ENCODE peak calls at places on chromosomes 13 and 19, in eight cellular contexts. S is Peyer's patch, Y is transverse colon, W is stomach, J is uterus, B is breast epithelium, L is A549, F is adrenal gland. C is an unnamed sample.

GRCh38 chr19:16327131-16327450 is 2.5 kb downstream of the KLF2 start:
- DNase-seq in B (no peak), S (no peak), L (no peak), J (no peak), W (no peak), F (no peak), Y (no peak), C (no peak)

GRCh38 chr13:99384468-99384867 is 77.3 kb upstream of the GPR183 start:
- DNase-seq in S (no peak), W (no peak), Y (no peak), L (no peak), F (no peak), J (no peak), B (no peak), C (no peak)

GRCh38 chr19:6012416-6013170 is 34.7 kb upstream of the RANBP3 start:
- DNase-seq in W (no peak), S (peak; percentile 19), F (no peak), J (no peak), B (no peak), L (no peak), Y (no peak), C (no peak)

GRCh38 chr19:16266586-16266942 is 58.1 kb upstream of the KLF2 start:
- DNase-seq in S (no peak), F (no peak), L (no peak), W (no peak), J (no peak), B (no peak), Y (no peak), C (no peak)

GRCh38 chr13:78254113-78254512 is 335.5 kb upstream of the EDNRB start:
- DNase-seq in J (no peak), F (no peak), Y (no peak), L (no peak), B (no peak), W (no peak), S (no peak), C (no peak)

GRCh38 chr13:54836273-54836672 is 1807.7 kb downstream of the OLFM4 start:
- DNase-seq in Y (no peak), S (no peak), L (no peak), J (no peak), W (no peak), F (no peak), B (no peak), C (no peak)

GRCh38 chr13:104320446-104320845 is 1254.2 kb upstream of the SLC10A2 start:
- DNase-seq in L (no peak), B (no peak), J (no peak), Y (no peak), F (no peak), S (no peak), W (no peak), C (no peak)

GRCh38 chr19:18306209-18306902 is 16.5 kb downstream of the LSM4 start:
- DNase-seq in B (no peak), S (no peak), W (no peak), J (no peak), F (peak; percentile 26), L (no peak), Y (peak; percentile 44), C (no peak)

GRCh38 chr19:35986664-35987570 is 8.1 kb upstream of the SDHAF1 start:
- DNase-seq in F (no peak), L (peak; percentile 81), B (no peak), Y (peak; percentile 57), J (no peak), W (no peak), S (no peak), C (peak; percentile 32)

GRCh38 chr13:51148952-51149573 is 38.0 kb upstream of the C13orf42 start:
- DNase-seq in S (no peak), L (no peak), J (peak; percentile 28), W (no peak), Y (peak; percentile 11), B (no peak), F (peak; percentile 59), C (peak; percentile 64)

GRCh38 chr13:65724261-65724660 is 1505.9 kb downstream of the PCDH9 start:
- DNase-seq in J (no peak), F (no peak), W (no peak), S (no peak), Y (no peak), B (no peak), L (no peak), C (no peak)

GRCh38 chr13:65725001-65725400 is 1505.1 kb downstream of the PCDH9 start:
- DNase-seq in J (no peak), Y (no peak), F (no peak), B (no peak), S (no peak), W (no peak), L (no peak), C (no peak)

DNA sequence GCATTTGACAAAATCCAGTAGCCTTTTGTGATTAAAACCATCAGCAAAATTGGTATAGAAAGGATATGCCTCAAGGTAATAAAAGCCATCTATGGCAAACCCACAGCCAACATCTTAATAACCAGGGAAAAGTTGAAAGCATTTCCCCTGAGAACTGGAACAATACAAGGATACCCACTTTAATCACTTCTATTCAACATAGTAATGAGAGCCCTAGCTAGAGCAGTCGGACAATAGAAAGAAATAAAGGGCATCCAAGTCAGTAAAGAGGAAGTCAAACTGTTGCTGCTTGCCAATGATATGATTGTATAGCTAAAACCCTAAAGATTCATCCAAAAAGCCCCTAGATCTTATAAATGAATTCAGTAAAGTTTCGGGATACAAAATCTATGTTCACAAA is 1510.3 kb downstream of the PCDH9 start:
- DNase-seq in J (no peak), B (no peak), Y (no peak), L (no peak), S (no peak), F (no peak), W (no peak), C (no peak)
- H3K4me3 ChIP-seq in J (no peak overlapping the region), B (no peak overlapping the region), Y (no peak overlapping the region), L (no peak overlapping the region), S (no peak overlapping the region), F (no peak overlapping the region), W (no peak overlapping the region), C (no peak overlapping the region)

DNA sequence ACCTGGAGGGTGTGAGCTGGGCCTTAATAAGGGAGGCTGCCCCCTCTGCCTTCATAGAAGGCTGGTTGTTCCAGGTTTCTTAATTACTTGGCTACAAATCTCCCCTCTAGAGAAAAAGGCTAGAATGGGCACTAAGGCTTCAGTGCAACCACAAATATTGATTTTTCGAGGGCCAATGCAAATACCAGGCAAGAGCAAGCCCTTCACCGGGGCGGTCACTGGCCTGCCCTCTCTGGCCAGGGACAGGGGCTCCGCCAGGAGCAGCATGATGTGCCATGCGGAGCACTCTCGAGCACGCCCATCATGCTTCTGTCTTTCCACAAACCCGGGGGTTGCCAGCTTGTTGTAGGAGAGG is 127.8 kb upstream of the SPACA7 start:
- DNase-seq in S (no peak), Y (no peak), F (no peak), L (no peak), B (no peak), W (no peak), J (no peak), C (peak; percentile 7)
- TF ChIP-seq POLR2A in S (no peak), Y (no peak), F (no peak), L (no peak), B (no peak), W (no peak), J (no peak), C (no peak)

GRCh38 chr13:95842898-95843297 is 166.0 kb downstream of the DNAJC3 start:
- DNase-seq in B (no peak), L (no peak), Y (no peak), F (no peak), S (no peak), J (no peak), W (no peak), C (no peak)
- H3K4me3 ChIP-seq in B (no peak overlapping the region), L (no peak overlapping the region), Y (no peak overlapping the region), F (no peak overlapping the region), S (no peak overlapping the region), J (no peak overlapping the region), W (no peak overlapping the region), C (no peak overlapping the region)

DNA sequence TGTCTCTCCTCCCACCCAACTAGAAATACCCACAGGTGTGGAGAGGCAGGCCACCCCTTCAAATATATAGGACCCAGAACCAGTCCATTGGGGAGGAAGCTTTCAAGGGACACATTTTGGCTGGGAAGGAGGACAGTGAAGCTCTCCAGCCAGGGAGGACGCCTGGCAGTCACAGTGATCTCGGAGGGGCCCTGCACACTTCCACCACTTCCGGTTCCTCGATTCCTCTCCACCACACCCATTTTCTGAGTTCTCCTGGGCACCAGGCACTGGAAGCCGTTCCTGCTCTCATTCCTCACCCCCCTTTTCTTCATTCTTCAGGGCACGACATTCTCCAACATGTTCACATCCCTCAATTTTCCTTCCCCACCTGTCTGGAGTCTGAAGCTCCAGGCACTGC is 30.4 kb upstream of the CEACAM21 start:
- DNase-seq in Y (no peak), B (no peak), W (no peak), J (no peak), L (no peak), F (no peak), S (no peak), C (no peak)
- TF ChIP-seq POLR2A in Y (no peak), B (no peak), W (no peak), J (no peak), L (no peak), F (no peak), S (no peak), C (no peak)

DNA sequence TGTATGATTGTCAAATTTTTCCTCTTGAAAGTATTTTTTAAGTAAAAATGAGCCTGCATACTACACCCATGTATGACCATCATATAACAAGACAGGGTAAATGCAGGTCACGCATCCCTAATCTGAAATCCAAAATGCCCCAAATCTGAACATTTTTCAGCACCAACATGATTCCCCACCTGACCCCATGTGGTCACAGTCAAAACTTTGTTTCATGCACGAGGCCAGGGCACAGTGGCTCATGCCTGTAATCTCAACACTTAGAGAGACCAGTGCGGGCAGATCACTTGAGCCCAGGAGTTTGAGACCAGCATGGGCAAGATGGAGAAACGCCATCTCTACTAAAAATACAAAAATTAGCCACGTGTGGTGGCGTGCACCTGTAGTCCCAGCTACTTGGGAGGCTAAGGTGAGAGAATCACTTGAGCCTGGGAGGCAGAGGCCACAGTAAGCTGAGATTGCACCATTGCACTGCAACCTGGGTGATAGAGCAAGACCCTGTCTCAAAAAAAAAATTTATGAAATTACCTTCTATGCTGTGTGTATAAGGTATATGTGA is 63.7 kb upstream of the NPAS1 start:
- DNase-seq in F (no peak), S (no peak), Y (no peak), W (no peak), J (no peak), B (no peak), L (no peak), C (no peak)
- H3K4me3 ChIP-seq in F (no peak overlapping the region), S (no peak overlapping the region), Y (no peak overlapping the region), W (no peak overlapping the region), J (no peak overlapping the region), B (no peak overlapping the region), L (no peak overlapping the region), C (no peak overlapping the region)

GRCh38 chr19:49664171-49665070 is 1.2 kb downstream of the IRF3 start:
- DNase-seq in J (peak; percentile 89), B (peak; percentile 93), S (peak; percentile 97), L (peak; percentile 96), W (peak; percentile 93), F (peak; percentile 91), Y (peak; percentile 94), C (peak; percentile 93)
- TF ChIP-seq POLR2A in J (peak; percentile 54), B (peak; percentile 36), S (peak; percentile 72), L (peak; percentile 78), W (no peak), F (peak; percentile 58), Y (peak; percentile 73), C (no peak)

DNA sequence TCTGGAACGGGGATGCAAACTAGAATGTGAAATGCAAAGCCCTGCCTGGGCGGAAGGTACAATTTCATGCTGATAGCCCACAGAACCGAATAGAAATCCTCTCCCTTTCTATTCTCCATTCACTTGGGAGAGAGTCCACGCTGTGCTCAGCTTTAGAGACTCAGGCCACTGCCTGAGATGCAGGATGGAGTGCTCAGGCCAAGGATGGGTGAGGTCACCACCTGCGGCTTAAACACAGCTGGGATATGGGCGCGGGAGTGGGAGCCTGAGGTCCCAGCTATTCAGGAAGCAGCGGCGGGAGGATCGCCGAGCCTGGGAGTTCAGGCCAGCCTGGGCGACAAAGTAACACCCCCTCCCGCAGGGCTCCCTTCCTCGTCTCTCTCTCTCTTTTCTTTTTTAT is 446 bp upstream of the ZNF83 start:
- DNase-seq in Y (peak; percentile 16), J (peak; percentile 43), W (no peak), B (no peak), L (no peak), F (peak; percentile 38), S (no peak), C (peak; percentile 24)
- H3K4me3 ChIP-seq in Y (no peak overlapping the region), J (peak overlapping the region; percentile 66), W (peak overlapping the region; percentile 60), B (peak overlapping the region; percentile 64), L (no peak overlapping the region), F (peak overlapping the region; percentile 93), S (peak overlapping the region; percentile 63), C (peak overlapping the region; percentile 82)

C was measured in testis.